ENCODE peak calls at places on chromosomes 4 and X, in seven cellular contexts. One of them, this sample, is unnamed.

GRCh38 chr4:64016893-64017292 is 392.4 kb downstream of the TECRL start:
- DNase-seq in activated CD4-positive, alpha-beta T cell treated with anti-CD3 and anti-CD28 coated beads, Interleukin-2, amount 10 ng/mL, durations not matched to agents 7 days and 5 days: no peak
- DNase-seq in T-helper 9 cell: no peak
- DNase-seq in smooth muscle cell of the brain vasculature: no peak
- DNase-seq in T-helper 2 cell: no peak
- DNase-seq in LoVo: no peak
- DNase-seq in B cell: no peak
- DNase-seq in this sample: no peak

GRCh38 chrX:18582910-18583493 is 88.9 kb downstream of the RS1 start:
- DNase-seq in smooth muscle cell of the brain vasculature: no peak
- DNase-seq in B cell: no peak
- DNase-seq in T-helper 2 cell: no peak
- DNase-seq in LoVo: no peak
- DNase-seq in T-helper 9 cell: no peak
- DNase-seq in activated CD4-positive, alpha-beta T cell treated with anti-CD3 and anti-CD28 coated beads, Interleukin-2, amount 10 ng/mL, durations not matched to agents 7 days and 5 days: no peak
- DNase-seq in this sample: no peak

GRCh38 chr4:31984872-31985271 is 1264.7 kb downstream of the PCDH7 start:
- DNase-seq in T-helper 2 cell: no peak
- DNase-seq in activated CD4-positive, alpha-beta T cell treated with anti-CD3 and anti-CD28 coated beads, Interleukin-2, amount 10 ng/mL, durations not matched to agents 7 days and 5 days: no peak
- DNase-seq in B cell: no peak
- DNase-seq in smooth muscle cell of the brain vasculature: no peak
- DNase-seq in LoVo: no peak
- DNase-seq in T-helper 9 cell: no peak
- DNase-seq in this sample: no peak

GRCh38 chr4:160353548-160353947 is 1250.7 kb downstream of the RAPGEF2 start:
- DNase-seq in LoVo: no peak
- DNase-seq in smooth muscle cell of the brain vasculature: no peak
- DNase-seq in B cell: no peak
- DNase-seq in T-helper 9 cell: no peak
- DNase-seq in activated CD4-positive, alpha-beta T cell treated with anti-CD3 and anti-CD28 coated beads, Interleukin-2, amount 10 ng/mL, durations not matched to agents 7 days and 5 days: no peak
- DNase-seq in T-helper 2 cell: no peak
- DNase-seq in this sample: no peak

GRCh38 chr4:134027931-134028330 is 173.7 kb downstream of the PABPC4L start:
- DNase-seq in LoVo: peak
- DNase-seq in T-helper 9 cell: no peak
- DNase-seq in activated CD4-positive, alpha-beta T cell treated with anti-CD3 and anti-CD28 coated beads, Interleukin-2, amount 10 ng/mL, durations not matched to agents 7 days and 5 days: no peak
- DNase-seq in B cell: no peak
- DNase-seq in smooth muscle cell of the brain vasculature: no peak
- DNase-seq in T-helper 2 cell: no peak
- DNase-seq in this sample: no peak

GRCh38 chrX:47595701-47596655 is 13.7 kb downstream of the TIMP1 start:
- DNase-seq in smooth muscle cell of the brain vasculature: no peak
- DNase-seq in LoVo: no peak
- DNase-seq in T-helper 2 cell: no peak
- DNase-seq in B cell: no peak
- DNase-seq in activated CD4-positive, alpha-beta T cell treated with anti-CD3 and anti-CD28 coated beads, Interleukin-2, amount 10 ng/mL, durations not matched to agents 7 days and 5 days: no peak
- DNase-seq in T-helper 9 cell: no peak
- DNase-seq in this sample: no peak

GRCh38 chr4:144715230-144715629 is 69.3 kb downstream of the HHIP start:
- DNase-seq in smooth muscle cell of the brain vasculature: no peak
- DNase-seq in T-helper 2 cell: no peak
- DNase-seq in T-helper 9 cell: no peak
- DNase-seq in activated CD4-positive, alpha-beta T cell treated with anti-CD3 and anti-CD28 coated beads, Interleukin-2, amount 10 ng/mL, durations not matched to agents 7 days and 5 days: no peak
- DNase-seq in LoVo: no peak
- DNase-seq in B cell: no peak
- DNase-seq in this sample: no peak

GRCh38 chr4:81724925-81725329 is 253.2 kb upstream of the RASGEF1B start:
- DNase-seq in LoVo: peak
- DNase-seq in smooth muscle cell of the brain vasculature: no peak
- DNase-seq in activated CD4-positive, alpha-beta T cell treated with anti-CD3 and anti-CD28 coated beads, Interleukin-2, amount 10 ng/mL, durations not matched to agents 7 days and 5 days: peak
- DNase-seq in T-helper 2 cell: peak
- DNase-seq in B cell: peak
- DNase-seq in T-helper 9 cell: peak
- DNase-seq in this sample: peak

GRCh38 chrX:9912341-9912740 is 54.8 kb upstream of the CLDN34 start:
- DNase-seq in B cell: no peak
- DNase-seq in T-helper 2 cell: no peak
- DNase-seq in LoVo: no peak
- DNase-seq in activated CD4-positive, alpha-beta T cell treated with anti-CD3 and anti-CD28 coated beads, Interleukin-2, amount 10 ng/mL, durations not matched to agents 7 days and 5 days: no peak
- DNase-seq in smooth muscle cell of the brain vasculature: no peak
- DNase-seq in T-helper 9 cell: no peak
- DNase-seq in this sample: no peak

GRCh38 chrX:134794692-134795091 is 136.4 kb upstream of the PLAC1 start:
- DNase-seq in T-helper 9 cell: no peak
- DNase-seq in B cell: no peak
- DNase-seq in smooth muscle cell of the brain vasculature: no peak
- DNase-seq in activated CD4-positive, alpha-beta T cell treated with anti-CD3 and anti-CD28 coated beads, Interleukin-2, amount 10 ng/mL, durations not matched to agents 7 days and 5 days: no peak
- DNase-seq in LoVo: no peak
- DNase-seq in T-helper 2 cell: no peak
- DNase-seq in this sample: no peak

GRCh38 chr4:122003335-122003734 is 51.5 kb upstream of the TRPC3 start:
- DNase-seq in B cell: no peak
- DNase-seq in T-helper 2 cell: no peak
- DNase-seq in smooth muscle cell of the brain vasculature: no peak
- DNase-seq in activated CD4-positive, alpha-beta T cell treated with anti-CD3 and anti-CD28 coated beads, Interleukin-2, amount 10 ng/mL, durations not matched to agents 7 days and 5 days: peak
- DNase-seq in T-helper 9 cell: no peak
- DNase-seq in LoVo: peak
- DNase-seq in this sample: no peak

This sample was measured in T-helper 22 cell.